ENCODE peak calls at places on chromosome 15, in seven cellular contexts. C, T, W, N, G, X and E are unnamed samples.

GRCh38 chr15:28086175-28086703 is 12.9 kb downstream of the OCA2 start:
- DNase-seq in C (peak; percentile 68), T (peak; percentile 66), W (no peak), N (no peak), G (peak; percentile 48), X (peak; percentile 65), E (no peak)

GRCh38 chr15:57668074-57668473 is 38.4 kb upstream of the POLR2M start:
- DNase-seq in C (no peak), T (no peak), W (no peak), N (no peak), G (no peak), X (no peak), E (no peak)

GRCh38 chr15:44537728-44538240 is 837 bp downstream of the EIF3J start:
- DNase-seq in C (no peak), T (no peak), W (no peak), N (no peak), G (no peak), X (no peak), E (no peak)

GRCh38 chr15:74226761-74227540 is 9.2 kb upstream of the CCDC33 start:
- DNase-seq in C (no peak), T (no peak), W (no peak), N (no peak), G (no peak), X (no peak), E (peak; percentile 29)

GRCh38 chr15:56249080-56249479 is 5.4 kb upstream of the RFX7 start:
- DNase-seq in C (peak; percentile 75), T (peak; percentile 70), W (no peak), N (no peak), G (no peak), X (no peak), E (no peak)

GRCh38 chr15:35674873-35675781 is 129.2 kb upstream of the DPH6 start:
- DNase-seq in C (peak; percentile 68), T (peak; percentile 21), W (no peak), N (no peak), G (no peak), X (no peak), E (no peak)

GRCh38 chr15:41987925-41988275 is 15.5 kb upstream of the EHD4 start:
- DNase-seq in C (no peak), T (no peak), W (no peak), N (no peak), G (no peak), X (no peak), E (no peak)

GRCh38 chr15:71294251-71294635 is 179.0 kb downstream of the THSD4 start:
- DNase-seq in C (no peak), T (no peak), W (no peak), N (no peak), G (no peak), X (no peak), E (no peak)

GRCh38 chr15:83853232-83853631 is 199.3 kb downstream of the ADAMTSL3 start:
- DNase-seq in C (no peak), T (no peak), W (no peak), N (no peak), G (no peak), X (no peak), E (no peak)

GRCh38 chr15:35929740-35930444 is 383.9 kb upstream of the DPH6 start:
- DNase-seq in C (no peak), T (no peak), W (no peak), N (no peak), G (no peak), X (no peak), E (no peak)

GRCh38 chr15:63493451-63493850 is 10.9 kb upstream of the USP3 start:
- DNase-seq in C (no peak), T (peak; percentile 58), W (no peak), N (no peak), G (no peak), X (no peak), E (no peak)

GRCh38 chr15:80856809-80857377 is 77.7 kb downstream of the CEMIP start:
- DNase-seq in C (peak; percentile 48), T (no peak), W (peak; percentile 72), N (no peak), G (no peak), X (peak; percentile 69), E (no peak)

GRCh38 chr15:68586274-68586961 is 7.6 kb downstream of the CORO2B start:
- DNase-seq in C (peak; percentile 91), T (no peak), W (no peak), N (no peak), G (no peak), X (no peak), E (peak; percentile 25)

GRCh38 chr15:63381301-63382192 is at the start of gene CA12:
- DNase-seq in C (peak; percentile 72), T (peak; percentile 44), W (no peak), N (no peak), G (no peak), X (no peak), E (no peak)

GRCh38 chr15:63347074-63347859 is 34.4 kb downstream of the CA12 start:
- DNase-seq in C (no peak), T (no peak), W (no peak), N (no peak), G (no peak), X (no peak), E (no peak)

GRCh38 chr15:30043211-30043655 is 39.5 kb upstream of the GOLGA8J start:
- DNase-seq in C (peak; percentile 43), T (no peak), W (no peak), N (no peak), G (no peak), X (no peak), E (no peak)

GRCh38 chr15:100794008-100794407 is 85.6 kb upstream of the ALDH1A3 start:
- DNase-seq in C (no peak), T (no peak), W (no peak), N (no peak), G (no peak), X (no peak), E (no peak)

GRCh38 chr15:49135342-49135857 is 20.0 kb downstream of the COPS2 start:
- DNase-seq in C (peak; percentile 34), T (no peak), W (no peak), N (no peak), G (no peak), X (no peak), E (no peak)

GRCh38 chr15:43901485-43901884 is 74.7 kb downstream of the WDR76 start:
- DNase-seq in C (peak; percentile 33), T (no peak), W (no peak), N (no peak), G (no peak), X (no peak), E (no peak)

GRCh38 chr15:101206173-101206572 is 45.7 kb downstream of the CHSY1 start:
- DNase-seq in C (peak; percentile 83), T (no peak), W (no peak), N (no peak), G (peak; percentile 44), X (no peak), E (peak; percentile 66)

DNA sequence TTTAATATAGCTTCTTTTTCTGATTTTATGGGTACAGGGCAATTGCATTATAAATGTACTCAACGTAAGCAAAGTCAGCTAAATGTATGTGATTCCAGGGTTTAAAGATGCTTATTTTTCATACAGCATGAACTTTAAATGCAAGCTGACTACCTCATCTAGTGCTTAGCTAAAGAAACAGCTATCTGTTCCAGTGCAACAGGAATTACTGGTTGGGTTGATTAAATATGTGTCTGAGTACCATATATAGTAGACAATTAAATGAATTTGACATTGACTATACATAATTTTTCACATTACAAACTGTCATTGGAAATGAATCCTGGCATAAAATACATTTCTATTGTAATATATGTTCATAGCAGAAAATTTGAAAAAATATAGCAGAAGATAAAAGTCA is 26.3 kb upstream of the SV2B start:
- DNase-seq in C (no peak), T (no peak), W (no peak), N (no peak), G (no peak), X (no peak), E (no peak)
- H3K27ac ChIP-seq in C (no peak overlapping the region), T (no peak overlapping the region), W (no peak overlapping the region), N (no peak overlapping the region), G (no peak overlapping the region), X (no peak overlapping the region), E (no peak overlapping the region)

GRCh38 chr15:59116141-59116540 is 11.2 kb downstream of the CCNB2 start:
- DNase-seq in C (peak; percentile 81), T (no peak), W (no peak), N (no peak), G (no peak), X (no peak), E (no peak)

GRCh38 chr15:59115047-59115446 is 10.1 kb downstream of the CCNB2 start:
- DNase-seq in C (peak; percentile 29), T (no peak), W (no peak), N (no peak), G (no peak), X (no peak), E (no peak)

GRCh38 chr15:59116771-59117170 is 11.8 kb downstream of the CCNB2 start:
- DNase-seq in C (no peak), T (no peak), W (no peak), N (no peak), G (no peak), X (no peak), E (no peak)

GRCh38 chr15:59124261-59124660 is 19.3 kb downstream of the CCNB2 start:
- DNase-seq in C (no peak), T (no peak), W (no peak), N (no peak), G (no peak), X (no peak), E (no peak)

GRCh38 chr15:59119625-59120024 is 14.7 kb downstream of the CCNB2 start:
- DNase-seq in C (no peak), T (no peak), W (no peak), N (no peak), G (no peak), X (no peak), E (no peak)
- H3K27ac ChIP-seq in C (no peak overlapping the region), T (no peak overlapping the region), W (no peak overlapping the region), N (no peak overlapping the region), G (no peak overlapping the region), X (no peak overlapping the region), E (no peak overlapping the region)

DNA sequence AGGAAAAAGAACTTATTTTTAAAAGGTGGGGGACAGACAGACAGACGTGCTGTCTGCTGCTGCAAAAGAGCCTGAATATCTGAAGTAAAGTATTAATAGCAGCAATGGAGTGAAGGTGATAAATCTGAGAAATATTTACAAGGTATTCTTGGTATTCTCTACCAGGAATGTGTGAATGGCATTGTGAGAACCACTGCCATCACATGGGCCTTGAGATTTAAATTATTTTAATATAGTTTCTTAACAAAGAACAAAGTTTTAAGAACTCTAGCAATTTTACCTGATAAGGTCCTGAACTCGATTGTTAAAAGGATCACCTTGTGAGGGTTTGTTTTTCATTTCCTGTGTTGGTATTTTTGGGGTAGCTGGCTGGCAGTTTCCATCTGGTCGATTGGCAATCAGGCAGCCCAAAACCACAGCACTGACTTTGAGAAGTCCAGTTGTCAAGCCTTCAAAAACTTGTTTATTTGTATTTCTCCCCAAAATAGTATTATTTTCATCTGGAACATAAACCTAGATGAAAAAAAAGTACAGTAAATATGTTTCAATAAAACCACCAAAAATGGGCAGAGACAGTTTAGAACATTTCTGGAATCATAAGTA is 97.3 kb downstream of the ISL2 start:
- DNase-seq in C (peak; percentile 39), T (no peak), W (no peak), N (no peak), G (no peak), X (no peak), E (no peak)
- H3K27ac ChIP-seq in C (peak overlapping the region; percentile 2), T (no peak overlapping the region), W (no peak overlapping the region), N (no peak overlapping the region), G (no peak overlapping the region), X (no peak overlapping the region), E (no peak overlapping the region)

DNA sequence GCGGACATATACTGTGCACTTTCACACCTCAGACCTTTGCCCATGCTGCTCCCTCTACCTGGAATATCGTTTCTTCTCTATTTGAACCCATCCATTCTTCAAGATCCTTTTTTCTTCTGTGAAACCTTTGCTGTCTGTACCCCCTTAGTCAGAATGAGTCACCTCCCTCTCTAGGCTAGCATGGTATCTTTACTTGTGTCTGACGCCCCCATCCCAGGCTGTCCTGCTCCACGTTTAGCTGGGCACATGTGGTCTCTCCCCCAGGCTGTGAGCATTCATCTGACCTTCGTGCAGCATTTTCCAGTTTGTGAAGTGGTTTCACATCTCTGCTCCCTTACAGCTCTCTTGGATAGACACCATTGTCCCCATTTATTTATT is 14.3 kb upstream of the TLE3 start:
- DNase-seq in C (peak; percentile 53), T (no peak), W (no peak), N (no peak), G (no peak), X (no peak), E (no peak)
- H3K27ac ChIP-seq in C (no peak overlapping the region), T (peak overlapping the region; percentile 92), W (peak overlapping the region; percentile 90), N (peak overlapping the region; percentile 69), G (no peak overlapping the region), X (peak overlapping the region; percentile 5), E (peak overlapping the region; percentile 81)